ENCODE peak calls at places on chromosomes 13 and 19, in seven cellular contexts. One of them, this sample, is unnamed.

GRCh38 chr13:111516712-111517640 is 196.5 kb downstream of the TEX29 start:
- DNase-seq in heart left ventricle: no peak
- DNase-seq in IMR-90: no peak
- DNase-seq in fibroblast of lung: no peak
- DNase-seq in psoas muscle: no peak
- DNase-seq in lung: no peak
- DNase-seq in left ventricle myocardium inferior: no peak
- DNase-seq in this sample: no peak

GRCh38 chr13:50126378-50127016 is 111.3 kb downstream of the KCNRG start:
- DNase-seq in heart left ventricle: no peak
- DNase-seq in IMR-90: peak
- DNase-seq in fibroblast of lung: peak
- DNase-seq in psoas muscle: peak
- DNase-seq in lung: no peak
- DNase-seq in left ventricle myocardium inferior: no peak
- DNase-seq in this sample: no peak

GRCh38 chr13:27774651-27775050 is 17.6 kb upstream of the GSX1 start:
- DNase-seq in heart left ventricle: no peak
- DNase-seq in IMR-90: no peak
- DNase-seq in fibroblast of lung: no peak
- DNase-seq in psoas muscle: no peak
- DNase-seq in lung: no peak
- DNase-seq in left ventricle myocardium inferior: no peak
- DNase-seq in this sample: no peak

GRCh38 chr13:61128850-61129645 is 286.6 kb downstream of the PCDH20 start:
- DNase-seq in heart left ventricle: no peak
- DNase-seq in IMR-90: no peak
- DNase-seq in fibroblast of lung: no peak
- DNase-seq in psoas muscle: no peak
- DNase-seq in lung: no peak
- DNase-seq in left ventricle myocardium inferior: no peak
- DNase-seq in this sample: no peak

GRCh38 chr13:64709079-64709478 is 2521.1 kb downstream of the PCDH9 start:
- DNase-seq in heart left ventricle: no peak
- DNase-seq in IMR-90: no peak
- DNase-seq in fibroblast of lung: no peak
- DNase-seq in psoas muscle: no peak
- DNase-seq in lung: no peak
- DNase-seq in left ventricle myocardium inferior: no peak
- DNase-seq in this sample: no peak

GRCh38 chr13:51241720-51242119 is 19.5 kb downstream of the FAM124A start:
- DNase-seq in heart left ventricle: no peak
- DNase-seq in IMR-90: no peak
- DNase-seq in fibroblast of lung: peak
- DNase-seq in psoas muscle: no peak
- DNase-seq in lung: no peak
- DNase-seq in left ventricle myocardium inferior: no peak
- DNase-seq in this sample: no peak

GRCh38 chr19:3201072-3201700 is 15.5 kb downstream of the NCLN start:
- DNase-seq in heart left ventricle: no peak
- DNase-seq in IMR-90: no peak
- DNase-seq in fibroblast of lung: no peak
- DNase-seq in psoas muscle: no peak
- DNase-seq in lung: no peak
- DNase-seq in left ventricle myocardium inferior: no peak
- DNase-seq in this sample: no peak

GRCh38 chr13:81639984-81640582 is 1299.2 kb upstream of the SPRY2 start:
- DNase-seq in heart left ventricle: no peak
- DNase-seq in IMR-90: no peak
- DNase-seq in fibroblast of lung: no peak
- DNase-seq in psoas muscle: no peak
- DNase-seq in lung: no peak
- DNase-seq in left ventricle myocardium inferior: no peak
- DNase-seq in this sample: no peak

GRCh38 chr13:60756306-60756705 is 359.3 kb downstream of the TDRD3 start:
- DNase-seq in heart left ventricle: no peak
- DNase-seq in IMR-90: no peak
- DNase-seq in fibroblast of lung: no peak
- DNase-seq in psoas muscle: no peak
- DNase-seq in lung: no peak
- DNase-seq in left ventricle myocardium inferior: no peak
- DNase-seq in this sample: no peak

GRCh38 chr13:93345642-93346220 is 119.1 kb downstream of the GPC6 start:
- DNase-seq in heart left ventricle: no peak
- DNase-seq in IMR-90: no peak
- DNase-seq in fibroblast of lung: no peak
- DNase-seq in psoas muscle: no peak
- DNase-seq in lung: no peak
- DNase-seq in left ventricle myocardium inferior: no peak
- DNase-seq in this sample: no peak

GRCh38 chr19:33293255-33294057 is 8.9 kb downstream of the CEBPA start:
- DNase-seq in heart left ventricle: no peak
- DNase-seq in IMR-90: peak
- DNase-seq in fibroblast of lung: peak
- DNase-seq in psoas muscle: peak
- DNase-seq in lung: no peak
- DNase-seq in left ventricle myocardium inferior: no peak
- DNase-seq in this sample: peak

GRCh38 chr13:93794197-93794885 is 567.7 kb downstream of the GPC6 start:
- DNase-seq in heart left ventricle: no peak
- DNase-seq in IMR-90: peak
- DNase-seq in fibroblast of lung: no peak
- DNase-seq in psoas muscle: no peak
- DNase-seq in lung: no peak
- DNase-seq in left ventricle myocardium inferior: no peak
- DNase-seq in this sample: no peak

GRCh38 chr19:33553530-33554310 is 32.1 kb upstream of the PEPD start:
- DNase-seq in heart left ventricle: no peak
- DNase-seq in IMR-90: no peak
- DNase-seq in fibroblast of lung: no peak
- DNase-seq in psoas muscle: no peak
- DNase-seq in lung: no peak
- DNase-seq in left ventricle myocardium inferior: no peak
- DNase-seq in this sample: no peak

GRCh38 chr19:46745521-46746280 is at the start of gene FKRP:
- DNase-seq in heart left ventricle: no peak
- DNase-seq in IMR-90: no peak
- DNase-seq in fibroblast of lung: no peak
- DNase-seq in psoas muscle: no peak
- DNase-seq in lung: no peak
- DNase-seq in left ventricle myocardium inferior: peak
- DNase-seq in this sample: no peak

GRCh38 chr13:50593228-50593627 is 250.3 kb downstream of the DLEU7 start:
- DNase-seq in heart left ventricle: no peak
- DNase-seq in IMR-90: no peak
- DNase-seq in fibroblast of lung: no peak
- DNase-seq in psoas muscle: no peak
- DNase-seq in lung: no peak
- DNase-seq in left ventricle myocardium inferior: no peak
- DNase-seq in this sample: no peak

GRCh38 chr19:33348301-33349010 is 25.1 kb upstream of the CEBPG start:
- DNase-seq in heart left ventricle: no peak
- DNase-seq in IMR-90: no peak
- DNase-seq in fibroblast of lung: no peak
- DNase-seq in psoas muscle: no peak
- DNase-seq in lung: no peak
- DNase-seq in left ventricle myocardium inferior: no peak
- DNase-seq in this sample: peak

GRCh38 chr13:67841071-67841470 is 610.9 kb upstream of the PCDH9 start:
- DNase-seq in heart left ventricle: no peak
- DNase-seq in IMR-90: no peak
- DNase-seq in fibroblast of lung: no peak
- DNase-seq in psoas muscle: no peak
- DNase-seq in lung: no peak
- DNase-seq in left ventricle myocardium inferior: no peak
- DNase-seq in this sample: peak

GRCh38 chr13:37136187-37136586 is 30.7 kb upstream of the CSNK1A1L start:
- DNase-seq in heart left ventricle: no peak
- DNase-seq in IMR-90: peak
- DNase-seq in fibroblast of lung: no peak
- DNase-seq in psoas muscle: no peak
- DNase-seq in lung: no peak
- DNase-seq in left ventricle myocardium inferior: no peak
- DNase-seq in this sample: no peak

GRCh38 chr19:33225458-33225925 is at the start of gene SLC7A10:
- DNase-seq in heart left ventricle: no peak
- DNase-seq in IMR-90: no peak
- DNase-seq in fibroblast of lung: no peak
- DNase-seq in psoas muscle: peak
- DNase-seq in lung: no peak
- DNase-seq in left ventricle myocardium inferior: no peak
- DNase-seq in this sample: no peak

GRCh38 chr13:62250501-62251175 is 835.0 kb upstream of the PCDH20 start:
- DNase-seq in heart left ventricle: no peak
- DNase-seq in IMR-90: no peak
- DNase-seq in fibroblast of lung: peak
- DNase-seq in psoas muscle: no peak
- DNase-seq in lung: no peak
- DNase-seq in left ventricle myocardium inferior: no peak
- DNase-seq in this sample: no peak

GRCh38 chr13:74074723-74075122 is 59.5 kb downstream of the KLF12 start:
- DNase-seq in heart left ventricle: no peak
- DNase-seq in IMR-90: peak
- DNase-seq in fibroblast of lung: no peak
- DNase-seq in psoas muscle: no peak
- DNase-seq in lung: no peak
- DNase-seq in left ventricle myocardium inferior: no peak
- DNase-seq in this sample: no peak

GRCh38 chr13:61410669-61411297 is 4.9 kb downstream of the PCDH20 start:
- DNase-seq in heart left ventricle: no peak
- DNase-seq in IMR-90: peak
- DNase-seq in fibroblast of lung: peak
- DNase-seq in psoas muscle: no peak
- DNase-seq in lung: no peak
- DNase-seq in left ventricle myocardium inferior: no peak
- DNase-seq in this sample: no peak

GRCh38 chr19:52343548-52343947 is 7.5 kb downstream of the ZNF610 start:
- DNase-seq in heart left ventricle: peak
- DNase-seq in IMR-90: peak
- DNase-seq in fibroblast of lung: peak
- DNase-seq in psoas muscle: no peak
- DNase-seq in lung: peak
- DNase-seq in left ventricle myocardium inferior: peak
- DNase-seq in this sample: no peak

GRCh38 chr13:110197041-110197440 is 109.9 kb downstream of the COL4A1 start:
- DNase-seq in heart left ventricle: no peak
- DNase-seq in IMR-90: peak
- DNase-seq in fibroblast of lung: peak
- DNase-seq in psoas muscle: no peak
- DNase-seq in lung: no peak
- DNase-seq in left ventricle myocardium inferior: no peak
- DNase-seq in this sample: no peak

GRCh38 chr19:47123406-47123805 is 7.2 kb upstream of the SAE1 start:
- DNase-seq in heart left ventricle: no peak
- DNase-seq in IMR-90: no peak
- DNase-seq in fibroblast of lung: no peak
- DNase-seq in psoas muscle: no peak
- DNase-seq in lung: no peak
- DNase-seq in left ventricle myocardium inferior: no peak
- DNase-seq in this sample: no peak

GRCh38 chr13:53242015-53242414 is 213.4 kb downstream of the OLFM4 start:
- DNase-seq in heart left ventricle: no peak
- DNase-seq in IMR-90: no peak
- DNase-seq in fibroblast of lung: no peak
- DNase-seq in psoas muscle: no peak
- DNase-seq in lung: no peak
- DNase-seq in left ventricle myocardium inferior: no peak
- DNase-seq in this sample: no peak

GRCh38 chr19:3868770-3869456 is at the start of gene ZFR2:
- DNase-seq in heart left ventricle: no peak
- DNase-seq in IMR-90: no peak
- DNase-seq in fibroblast of lung: no peak
- DNase-seq in psoas muscle: no peak
- DNase-seq in lung: no peak
- DNase-seq in left ventricle myocardium inferior: no peak
- DNase-seq in this sample: no peak

GRCh38 chr19:5536337-5536894 is 31.3 kb downstream of the TINCR start:
- DNase-seq in heart left ventricle: peak
- DNase-seq in IMR-90: peak
- DNase-seq in fibroblast of lung: peak
- DNase-seq in psoas muscle: peak
- DNase-seq in lung: no peak
- DNase-seq in left ventricle myocardium inferior: peak
- DNase-seq in this sample: no peak

GRCh38 chr13:101660711-101661110 is 208.2 kb downstream of the ITGBL1 start:
- DNase-seq in heart left ventricle: no peak
- DNase-seq in IMR-90: no peak
- DNase-seq in fibroblast of lung: no peak
- DNase-seq in psoas muscle: no peak
- DNase-seq in lung: no peak
- DNase-seq in left ventricle myocardium inferior: no peak
- DNase-seq in this sample: no peak

GRCh38 chr13:35478384-35479222 is 2.1 kb upstream of the MAB21L1 start:
- DNase-seq in heart left ventricle: no peak
- DNase-seq in IMR-90: no peak
- DNase-seq in fibroblast of lung: no peak
- DNase-seq in psoas muscle: peak
- DNase-seq in lung: no peak
- DNase-seq in left ventricle myocardium inferior: no peak
- DNase-seq in this sample: peak

GRCh38 chr19:48634036-48634342 is 3.2 kb downstream of the DBP start:
- DNase-seq in heart left ventricle: no peak
- DNase-seq in IMR-90: no peak
- DNase-seq in fibroblast of lung: no peak
- DNase-seq in psoas muscle: no peak
- DNase-seq in lung: no peak
- DNase-seq in left ventricle myocardium inferior: no peak
- DNase-seq in this sample: no peak
- H3K27ac ChIP-seq in heart left ventricle: peak
- H3K27ac ChIP-seq in IMR-90: peak
- H3K27ac ChIP-seq in fibroblast of lung: peak
- H3K27ac ChIP-seq in psoas muscle: peak
- H3K27ac ChIP-seq in lung: peak
- H3K27ac ChIP-seq in left ventricle myocardium inferior: peak
- H3K27ac ChIP-seq in this sample: peak

GRCh38 chr19:50658438-50659317 is 9.4 kb downstream of the C19orf81 start:
- DNase-seq in heart left ventricle: peak
- DNase-seq in IMR-90: peak
- DNase-seq in fibroblast of lung: peak
- DNase-seq in psoas muscle: peak
- DNase-seq in lung: peak
- DNase-seq in left ventricle myocardium inferior: peak
- DNase-seq in this sample: no peak
- H3K4me3 ChIP-seq in heart left ventricle: peak
- H3K4me3 ChIP-seq in IMR-90: peak
- H3K4me3 ChIP-seq in fibroblast of lung: peak
- H3K4me3 ChIP-seq in psoas muscle: peak
- H3K4me3 ChIP-seq in lung: peak
- H3K4me3 ChIP-seq in left ventricle myocardium inferior: peak
- H3K4me3 ChIP-seq in this sample: no peak

GRCh38 chr19:13960863-13961784 is 8.8 kb downstream of the DCAF15 start:
- DNase-seq in heart left ventricle: no peak
- DNase-seq in IMR-90: no peak
- DNase-seq in fibroblast of lung: no peak
- DNase-seq in psoas muscle: no peak
- DNase-seq in lung: no peak
- DNase-seq in left ventricle myocardium inferior: no peak
- DNase-seq in this sample: no peak
- TF ChIP-seq CTCF in heart left ventricle: no peak
- TF ChIP-seq CTCF in IMR-90: no peak
- TF ChIP-seq CTCF in fibroblast of lung: no peak
- TF ChIP-seq CTCF in psoas muscle: no peak
- TF ChIP-seq CTCF in lung: no peak
- TF ChIP-seq CTCF in left ventricle myocardium inferior: no peak
- TF ChIP-seq CTCF in this sample: no peak

GRCh38 chr19:16571283-16571682 is 932 bp downstream of the SLC35E1 start:
- DNase-seq in heart left ventricle: no peak
- DNase-seq in IMR-90: peak
- DNase-seq in fibroblast of lung: no peak
- DNase-seq in psoas muscle: no peak
- DNase-seq in lung: no peak
- DNase-seq in left ventricle myocardium inferior: no peak
- DNase-seq in this sample: no peak
- H3K27ac ChIP-seq in heart left ventricle: peak
- H3K27ac ChIP-seq in IMR-90: peak
- H3K27ac ChIP-seq in fibroblast of lung: peak
- H3K27ac ChIP-seq in psoas muscle: peak
- H3K27ac ChIP-seq in lung: peak
- H3K27ac ChIP-seq in left ventricle myocardium inferior: peak
- H3K27ac ChIP-seq in this sample: peak

This sample was measured in right lobe of liver.